ENCODE peak calls at places on chromosomes 11 and 22, in seven cellular contexts. C, I, H, S, J, B and E are unnamed samples.

GRCh38 chr22:27754247-27754887 is 47.2 kb downstream of the MN1 start:
- DNase-seq in I (no peak), J (no peak), C (peak), B (peak), S (no peak), H (no peak), E (no peak)

GRCh38 chr11:44534215-44534711 is 31.2 kb upstream of the CD82 start:
- DNase-seq in C (no peak), J (no peak), S (no peak), H (no peak), B (no peak), I (no peak), E (no peak)

GRCh38 chr22:22717723-22718122 is 73.3 kb downstream of the GGTLC2 start:
- DNase-seq in C (no peak), S (no peak), I (no peak), H (no peak), B (no peak), J (no peak), E (no peak)

GRCh38 chr11:66069715-66070603 is at the start of gene PACS1:
- DNase-seq in B (peak), S (peak), I (peak), H (peak), J (peak), C (peak), E (peak)

GRCh38 chr22:27372969-27373670 is 428.4 kb downstream of the MN1 start:
- DNase-seq in J (no peak), I (no peak), H (no peak), S (no peak), C (peak), B (no peak), E (no peak)

GRCh38 chr11:33437529-33437928 is 180.3 kb downstream of the HIPK3 start:
- DNase-seq in I (no peak), C (no peak), S (no peak), B (no peak), H (no peak), J (no peak), E (no peak)

GRCh38 chr22:37483594-37484114 is 2.5 kb downstream of the MFNG start:
- DNase-seq in J (no peak), I (no peak), S (no peak), C (no peak), B (no peak), H (no peak), E (no peak)

GRCh38 chr11:118522571-118523072 is 4.7 kb upstream of the TTC36 start:
- DNase-seq in C (peak), S (no peak), I (no peak), B (no peak), H (no peak), J (no peak), E (no peak)

GRCh38 chr11:62574363-62575057 is 819 bp upstream of the EEF1G start:
- DNase-seq in I (no peak), C (peak), B (peak), J (peak), S (no peak), H (peak), E (no peak)

GRCh38 chr22:36577019-36577418 is 48.1 kb upstream of the EIF3D start:
- DNase-seq in S (no peak), J (no peak), C (no peak), B (peak), I (no peak), H (no peak), E (peak)

GRCh38 chr22:29310863-29311339 is 4.5 kb downstream of the GAS2L1 start:
- DNase-seq in I (peak), B (peak), J (peak), S (peak), H (peak), C (peak), E (no peak)

GRCh38 chr22:41762980-41763779 is 37.3 kb upstream of the CCDC134 start:
- DNase-seq in J (no peak), I (no peak), C (peak), H (no peak), B (no peak), S (no peak), E (no peak)

GRCh38 chr22:28976588-28976987 is 85.0 kb downstream of the C22orf31 start:
- DNase-seq in C (no peak), B (peak), J (no peak), S (no peak), H (no peak), I (no peak), E (peak)

GRCh38 chr22:19438286-19438685 is 5.9 kb downstream of the MRPL40 start:
- DNase-seq in J (no peak), C (no peak), H (no peak), S (no peak), I (no peak), B (no peak), E (no peak)

GRCh38 chr11:14539867-14540475 is 19.8 kb upstream of the PSMA1 start:
- DNase-seq in J (no peak), H (no peak), I (no peak), B (no peak), C (no peak), S (no peak), E (no peak)

GRCh38 chr22:38069372-38070249 is 12.4 kb downstream of the PICK1 start:
- DNase-seq in S (no peak), J (no peak), B (no peak), H (peak), I (no peak), C (peak), E (no peak)

GRCh38 chr11:63445720-63446119 is 45.2 kb downstream of the PLAAT5 start:
- DNase-seq in I (no peak), B (peak), C (no peak), S (no peak), J (no peak), H (no peak), E (no peak)

GRCh38 chr11:78187366-78188011 is 937 bp downstream of the KCTD21 start:
- DNase-seq in B (peak), J (no peak), I (no peak), S (no peak), C (no peak), H (no peak), E (no peak)

GRCh38 chr11:63762662-63763505 is 5.7 kb downstream of the ZFTA start:
- DNase-seq in S (no peak), H (peak), C (peak), J (no peak), B (no peak), I (no peak), E (no peak)

GRCh38 chr22:44088976-44089570 is 65.0 kb downstream of the PARVB start:
- DNase-seq in S (no peak), I (no peak), J (no peak), B (peak), C (no peak), H (peak), E (no peak)

GRCh38 chr11:109604506-109604905 is 182.5 kb downstream of the C11orf87 start:
- DNase-seq in J (no peak), S (no peak), C (no peak), I (no peak), H (no peak), B (no peak), E (no peak)